ENCODE peak calls at places on chromosomes 12 and 14, in four cellular contexts. I is adrenal gland, K is BJ, T is Peyer's patch. P is an unnamed sample.

GRCh38 chr14:65352964-65353530 is 59.5 kb upstream of the FUT8 start:
- DNase-seq in I (no peak), K (no peak), T (no peak), P (no peak)

GRCh38 chr14:43135877-43136411 is 1371.1 kb downstream of the FSCB start:
- DNase-seq in I (no peak), K (no peak), T (no peak), P (no peak)

GRCh38 chr12:117111386-117112267 is 12.4 kb upstream of the TESC start:
- DNase-seq in I (no peak), K (no peak), T (no peak), P (no peak)

GRCh38 chr12:122788387-122788786 is 14.0 kb downstream of the CCDC62 start:
- DNase-seq in I (no peak), K (no peak), T (no peak), P (no peak)

GRCh38 chr12:90832427-90832826 is 122.5 kb downstream of the CCER1 start:
- DNase-seq in I (no peak), K (no peak), T (no peak), P (no peak)

GRCh38 chr14:75340921-75341320 is 62.3 kb downstream of the FOS start:
- DNase-seq in I (peak; percentile 87), K (no peak), T (no peak), P (no peak)

GRCh38 chr12:105935106-105935505 is 203.6 kb downstream of the NUAK1 start:
- DNase-seq in I (no peak), K (no peak), T (no peak), P (no peak)

GRCh38 chr12:59164991-59165718 is 244.9 kb upstream of the LRIG3 start:
- DNase-seq in I (no peak), K (no peak), T (no peak), P (no peak)

GRCh38 chr14:33792387-33793368 is 158.2 kb downstream of the EGLN3 start:
- DNase-seq in I (peak; percentile 81), K (peak; percentile 35), T (peak; percentile 81), P (peak; percentile 79)

GRCh38 chr12:31494455-31494854 is 96.5 kb downstream of the DENND5B start:
- DNase-seq in I (no peak), K (no peak), T (no peak), P (no peak)

GRCh38 chr14:96698846-96699543 is 98.2 kb upstream of the VRK1 start:
- DNase-seq in I (no peak), K (no peak), T (no peak), P (peak; percentile 52)

GRCh38 chr14:53696217-53696965 is 260.2 kb downstream of the BMP4 start:
- DNase-seq in I (no peak), K (no peak), T (no peak), P (no peak)

GRCh38 chr14:51621654-51622053 is 30.1 kb upstream of the FRMD6 start:
- DNase-seq in I (no peak), K (no peak), T (no peak), P (no peak)

GRCh38 chr12:117101953-117102833 is 3.0 kb upstream of the TESC start:
- DNase-seq in I (no peak), K (no peak), T (no peak), P (no peak)

GRCh38 chr12:100733817-100734593 is 60.6 kb upstream of the ANO4 start:
- DNase-seq in I (no peak), K (no peak), T (no peak), P (no peak)

GRCh38 chr12:10151621-10152020 is 20.3 kb downstream of the OLR1 start:
- DNase-seq in I (no peak), K (no peak), T (no peak), P (no peak)

GRCh38 chr12:10153271-10154144 is 18.4 kb downstream of the OLR1 start:
- DNase-seq in I (peak; percentile 71), K (no peak), T (peak; percentile 75), P (peak; percentile 64)

GRCh38 chr12:10143205-10143604 is 13.2 kb upstream of the CLEC7A start:
- DNase-seq in I (no peak), K (no peak), T (no peak), P (no peak)

GRCh38 chr12:10147714-10148403 is 17.9 kb upstream of the CLEC7A start:
- DNase-seq in I (no peak), K (no peak), T (no peak), P (no peak)
- TF ChIP-seq CTCF in I (no peak), K (no peak), T (no peak), P (no peak)

GRCh38 chr14:94355191-94355794 is 32.2 kb upstream of the SERPINA6 start:
- DNase-seq in I (no peak), K (no peak), T (peak; percentile 62), P (no peak)
- TF ChIP-seq CTCF in I (no peak), K (peak; percentile 64), T (no peak), P (no peak)

DNA sequence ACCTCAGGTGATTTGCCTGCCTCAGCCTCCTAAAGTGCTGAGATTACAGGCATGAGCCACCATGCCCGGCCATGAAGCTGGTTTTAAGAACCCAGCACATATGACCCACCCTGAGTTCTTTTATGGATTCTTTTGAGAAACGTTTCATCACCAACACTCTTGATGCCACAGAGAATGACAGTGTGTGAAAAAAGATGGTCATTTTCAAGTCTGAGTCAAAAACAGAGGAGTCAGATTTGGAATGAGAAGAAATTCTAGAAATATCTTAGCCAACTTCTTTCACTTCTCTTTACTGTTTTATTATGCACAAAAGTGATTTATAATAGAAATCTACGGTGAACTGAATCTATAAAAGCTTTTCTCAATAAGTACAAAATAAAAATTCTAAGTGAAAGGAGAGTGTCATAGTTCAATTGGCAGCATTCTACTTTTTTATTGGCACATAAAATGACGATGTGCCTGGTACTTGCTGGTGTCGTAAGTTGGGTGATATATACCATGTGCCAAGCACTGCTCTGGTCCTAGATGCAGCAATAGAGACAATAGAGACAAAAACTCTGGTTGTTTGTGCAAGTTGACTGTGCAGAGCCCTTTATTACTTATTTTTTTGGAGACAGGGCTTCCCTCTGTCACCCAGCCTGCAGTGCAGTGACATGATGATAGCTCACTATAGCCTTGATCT is 33.9 kb downstream of the CCDC177 start:
- DNase-seq in I (no peak), K (no peak), T (no peak), P (no peak)
- TF ChIP-seq CTCF in I (no peak), K (no peak), T (no peak), P (no peak)

DNA sequence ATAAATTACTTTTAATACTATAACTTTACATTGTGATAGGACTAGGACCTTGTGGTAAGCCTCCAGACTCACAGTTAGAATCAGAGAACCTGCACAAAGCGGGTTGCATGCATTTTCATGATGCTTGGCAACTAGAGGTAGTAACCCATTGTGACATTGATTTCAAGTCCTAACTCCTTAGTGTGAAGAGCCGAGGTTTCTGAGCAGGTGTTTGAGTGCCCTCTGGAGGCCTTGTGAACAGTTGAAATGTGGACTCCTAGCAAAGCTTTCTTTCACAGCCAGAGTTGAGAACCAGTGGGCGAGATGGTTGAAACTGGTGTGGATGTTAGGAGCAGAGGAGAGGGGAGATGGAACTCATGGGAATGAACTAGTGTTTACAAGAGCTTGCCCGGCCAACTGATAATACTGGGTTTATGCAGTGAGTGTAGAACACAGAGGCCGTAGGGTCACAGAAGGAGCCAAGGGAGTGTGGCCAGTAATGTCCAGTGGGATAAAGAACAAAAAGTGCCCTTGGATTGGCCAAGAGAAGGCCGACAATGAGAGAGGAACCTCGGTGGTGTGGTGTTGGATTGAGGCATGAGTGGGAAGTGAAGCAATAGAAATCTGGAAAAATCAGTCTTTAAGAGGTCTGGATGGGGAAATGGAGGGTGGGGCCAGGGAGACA is 10.9 kb downstream of the ZNF664 start:
- DNase-seq in I (peak; percentile 41), K (no peak), T (peak; percentile 47), P (peak; percentile 52)
- TF ChIP-seq CTCF in I (peak; percentile 43), K (peak; percentile 73), T (peak; percentile 42), P (peak; percentile 47)

DNA sequence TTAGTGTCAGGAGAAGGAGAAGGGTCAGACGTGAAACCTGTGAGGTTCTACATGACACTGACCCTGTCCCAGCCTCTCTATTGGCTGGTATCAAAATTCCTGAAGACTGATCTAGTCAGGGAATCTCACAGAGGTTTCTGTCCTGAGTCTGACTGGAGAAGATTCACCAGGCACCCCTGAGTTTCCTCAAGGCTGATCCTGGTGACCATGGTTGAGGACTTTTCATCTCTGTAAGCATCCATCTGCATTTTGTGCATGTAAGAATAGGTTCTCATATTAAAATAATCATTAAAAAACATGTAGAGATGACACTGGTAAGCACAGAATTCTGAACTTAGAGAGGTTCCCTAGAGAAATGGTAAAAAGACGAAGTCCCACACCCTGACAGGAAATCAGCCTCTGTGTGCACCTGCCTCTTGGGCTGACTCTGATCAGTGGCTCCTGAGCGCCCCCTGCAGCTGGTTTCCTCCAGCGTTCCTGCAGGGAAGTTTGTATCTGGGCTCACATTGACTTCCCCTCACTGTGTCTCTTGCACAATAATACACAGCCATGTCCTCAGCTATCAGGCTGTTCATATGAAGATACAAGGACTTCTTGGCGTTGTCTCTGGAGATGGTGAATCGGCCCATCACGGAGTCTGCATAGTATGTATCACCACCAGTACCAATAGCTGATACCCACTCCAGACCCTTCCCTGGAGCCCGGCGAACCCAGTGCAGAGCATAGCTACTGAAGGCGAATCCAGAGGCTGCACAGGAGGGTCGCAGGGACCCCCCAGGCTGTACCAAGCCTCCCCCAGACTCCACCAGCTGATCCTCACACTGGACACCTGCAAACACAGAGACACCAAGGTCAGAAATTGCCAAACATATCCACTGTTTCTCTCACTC is 991.9 kb downstream of the TMEM121 start:
- DNase-seq in I (peak; percentile 11), K (no peak), T (no peak), P (peak; percentile 62)
- TF ChIP-seq CTCF in I (no peak), K (no peak), T (peak; percentile 28), P (peak; percentile 58)

DNA sequence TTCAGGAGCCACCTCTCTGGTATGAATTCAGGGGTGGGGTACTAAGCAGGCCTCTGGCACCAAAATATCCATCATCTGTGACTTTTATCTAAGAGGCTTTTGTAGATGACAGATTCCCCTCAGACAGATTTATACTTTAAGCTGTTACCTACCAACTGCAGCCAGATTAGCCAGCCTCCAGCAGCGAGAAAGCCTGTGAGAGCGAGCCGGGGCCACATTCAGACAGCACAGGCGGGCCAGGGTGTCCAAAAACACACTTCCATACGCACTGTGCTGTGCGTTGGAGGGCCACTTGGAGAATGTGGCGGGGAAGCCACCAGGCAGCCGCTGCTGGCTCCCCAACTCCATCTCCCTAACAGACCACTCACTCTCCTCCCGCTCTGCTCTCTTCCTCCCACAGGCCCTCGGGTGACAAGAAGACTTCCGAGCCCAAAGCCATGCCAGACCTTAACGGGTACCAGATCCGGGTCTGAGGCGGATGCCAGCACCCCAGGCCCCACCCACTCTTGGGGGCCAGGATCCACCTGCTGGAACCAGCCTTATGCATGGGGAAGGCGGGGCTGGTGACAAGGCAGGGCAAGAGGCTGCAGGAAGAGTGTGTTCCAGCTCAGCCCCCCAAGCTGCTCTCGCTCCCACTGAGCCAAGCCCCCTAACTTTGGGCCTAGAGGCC is 17.4 kb downstream of the VASH1 start:
- DNase-seq in I (no peak), K (no peak), T (no peak), P (no peak)
- TF ChIP-seq CTCF in I (no peak), K (no peak), T (no peak), P (no peak)

DNA sequence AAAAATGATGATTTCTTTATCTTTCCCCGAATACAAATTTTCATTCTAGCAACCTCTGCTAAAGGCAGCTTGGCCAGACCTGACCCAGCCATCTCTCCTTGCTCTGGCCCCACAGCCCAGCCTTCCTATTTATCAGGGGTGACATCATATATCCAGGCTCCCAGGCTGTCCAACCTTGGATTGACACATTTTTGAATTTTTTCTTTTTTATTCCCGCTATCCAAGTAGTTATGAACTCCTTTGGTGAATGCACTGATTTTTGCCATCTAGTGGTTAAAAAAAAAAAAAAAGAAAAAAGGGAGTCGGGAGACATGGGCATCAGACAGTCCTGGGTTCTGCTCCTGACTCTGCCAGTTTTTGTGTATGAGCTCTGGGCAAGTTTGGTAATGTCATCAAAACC is 120.5 kb downstream of the PTPN11 start:
- DNase-seq in I (no peak), K (no peak), T (no peak), P (no peak)
- TF ChIP-seq CTCF in I (no peak), K (no peak), T (no peak), P (no peak)

GRCh38 chr14:23492618-23493272 is 23.2 kb downstream of the NGDN start:
- DNase-seq in I (no peak), K (no peak), T (no peak), P (no peak)

GRCh38 chr14:23494223-23494622 is 24.7 kb downstream of the NGDN start:
- DNase-seq in I (no peak), K (no peak), T (no peak), P (no peak)
- TF ChIP-seq CTCF in I (no peak), K (no peak), T (no peak), P (no peak)

P was measured in GM20000.